ENCODE peak calls at places on chromosomes 3 and 15, in eight cellular contexts. M is COR-L47, L is lower lobe of right lung, Q is heart left ventricle, R is EL, P is bronchial epithelial cell, Z is NCI-H1417, D is AG09319. X is an unnamed sample.

GRCh38 chr3:106821801-106822200 is 555.4 kb upstream of the CCDC54 start:
- DNase-seq in M (no peak), L (no peak), Q (no peak), R (no peak), P (no peak), Z (no peak), D (no peak), X (no peak)

GRCh38 chr3:179113903-179114302 is 34.3 kb upstream of the PIK3CA start:
- DNase-seq in M (no peak), L (no peak), Q (no peak), R (peak; percentile 14), P (no peak), Z (no peak), D (no peak), X (no peak)

GRCh38 chr3:4995500-4996053 is 16.3 kb downstream of the BHLHE40 start:
- DNase-seq in M (no peak), L (no peak), Q (no peak), R (peak; percentile 87), P (peak; percentile 96), Z (no peak), D (no peak), X (no peak)

GRCh38 chr15:90400759-90401314 is 12.8 kb downstream of the IQGAP1 start:
- DNase-seq in M (peak; percentile 52), L (peak; percentile 76), Q (peak; percentile 72), R (peak; percentile 93), P (peak; percentile 97), Z (peak; percentile 91), D (peak; percentile 87), X (no peak)

GRCh38 chr3:46935168-46935858 is 41.2 kb downstream of the CCDC12 start:
- DNase-seq in M (no peak), L (peak; percentile 76), Q (peak; percentile 89), R (peak; percentile 98), P (peak; percentile 92), Z (no peak), D (peak; percentile 81), X (peak; percentile 55)

GRCh38 chr15:63365004-63365555 is 16.6 kb downstream of the CA12 start:
- DNase-seq in M (no peak), L (no peak), Q (no peak), R (no peak), P (no peak), Z (no peak), D (no peak), X (no peak)

GRCh38 chr3:34683851-34684250 is 885.4 kb downstream of the PDCD6IP start:
- DNase-seq in M (peak; percentile 25), L (peak; percentile 76), Q (peak; percentile 39), R (peak; percentile 2), P (peak; percentile 40), Z (peak; percentile 2), D (peak; percentile 1), X (peak; percentile 16)

GRCh38 chr3:33096103-33096868 is 660 bp downstream of the GLB1 start:
- DNase-seq in M (no peak), L (peak; percentile 85), Q (peak; percentile 54), R (peak; percentile 47), P (peak; percentile 13), Z (peak; percentile 63), D (no peak), X (peak; percentile 66)

GRCh38 chr15:85707519-85708338 is 87.0 kb downstream of the KLHL25 start:
- DNase-seq in M (no peak), L (no peak), Q (peak; percentile 35), R (peak; percentile 13), P (no peak), Z (peak; percentile 52), D (no peak), X (no peak)

GRCh38 chr3:100096866-100097265 is 17.4 kb downstream of the FILIP1L start:
- DNase-seq in M (no peak), L (no peak), Q (no peak), R (no peak), P (no peak), Z (peak; percentile 16), D (no peak), X (no peak)

GRCh38 chr3:56753206-56753605 is 48.5 kb downstream of the ARHGEF3 start:
- DNase-seq in M (no peak), L (no peak), Q (no peak), R (no peak), P (peak; percentile 48), Z (no peak), D (no peak), X (no peak)

GRCh38 chr3:127456471-127457093 is 134.0 kb downstream of the TPRA1 start:
- DNase-seq in M (no peak), L (no peak), Q (no peak), R (peak; percentile 81), P (peak; percentile 88), Z (peak; percentile 91), D (no peak), X (peak; percentile 66)

GRCh38 chr3:71492566-71492965 is 91.0 kb downstream of the FOXP1 start:
- DNase-seq in M (no peak), L (no peak), Q (no peak), R (no peak), P (no peak), Z (no peak), D (no peak), X (no peak)

GRCh38 chr15:75104804-75105557 is 81.6 kb downstream of the PPCDC start:
- DNase-seq in M (no peak), L (no peak), Q (peak; percentile 52), R (peak; percentile 94), P (peak; percentile 99), Z (peak; percentile 22), D (peak; percentile 82), X (no peak)

GRCh38 chr3:194306109-194306686 is 44.9 kb downstream of the CPN2 start:
- DNase-seq in M (peak; percentile 94), L (no peak), Q (no peak), R (no peak), P (no peak), Z (peak; percentile 92), D (no peak), X (no peak)

GRCh38 chr15:54962637-54963036 is 234.1 kb downstream of the RSL24D1 start:
- DNase-seq in M (no peak), L (no peak), Q (no peak), R (no peak), P (no peak), Z (no peak), D (no peak), X (no peak)

GRCh38 chr3:33063651-33064051 is 33.3 kb downstream of the GLB1 start:
- DNase-seq in M (no peak), L (no peak), Q (no peak), R (peak; percentile 51), P (no peak), Z (no peak), D (peak; percentile 12), X (no peak)

GRCh38 chr3:58237238-58237939 is at the start of gene ABHD6:
- DNase-seq in M (no peak), L (peak; percentile 83), Q (peak; percentile 78), R (peak; percentile 82), P (no peak), Z (peak; percentile 79), D (no peak), X (peak; percentile 74)

GRCh38 chr15:86121568-86121967 is 41.9 kb downstream of the AGBL1 start:
- DNase-seq in M (no peak), L (no peak), Q (no peak), R (no peak), P (no peak), Z (no peak), D (no peak), X (no peak)

GRCh38 chr3:193975072-193975535 is 160.8 kb upstream of the HES1 start:
- DNase-seq in M (no peak), L (no peak), Q (no peak), R (no peak), P (no peak), Z (peak; percentile 40), D (no peak), X (no peak)

GRCh38 chr15:50066202-50066601 is 52.8 kb downstream of the ATP8B4 start:
- DNase-seq in M (no peak), L (no peak), Q (no peak), R (no peak), P (peak; percentile 29), Z (no peak), D (no peak), X (no peak)

GRCh38 chr3:64954995-64955636 is 267.3 kb upstream of the ADAMTS9 start:
- DNase-seq in M (no peak), L (no peak), Q (peak; percentile 14), R (no peak), P (peak; percentile 8), Z (peak; percentile 21), D (no peak), X (no peak)

GRCh38 chr3:3307491-3307890 is 128.0 kb upstream of the CRBN start:
- DNase-seq in M (no peak), L (no peak), Q (no peak), R (no peak), P (no peak), Z (no peak), D (no peak), X (no peak)

GRCh38 chr3:115814778-115815380 is 191.6 kb downstream of the GAP43 start:
- DNase-seq in M (peak; percentile 71), L (peak; percentile 62), Q (peak; percentile 49), R (peak; percentile 79), P (peak; percentile 69), Z (peak; percentile 89), D (no peak), X (peak; percentile 88)

GRCh38 chr3:44445786-44446185 is 31.7 kb downstream of the ZNF445 start:
- DNase-seq in M (no peak), L (no peak), Q (no peak), R (no peak), P (no peak), Z (no peak), D (no peak), X (no peak)

GRCh38 chr3:147702499-147702898 is 293.3 kb downstream of the ZIC1 start:
- DNase-seq in M (no peak), L (no peak), Q (no peak), R (no peak), P (no peak), Z (no peak), D (no peak), X (no peak)

GRCh38 chr3:36859494-36859893 is 85.4 kb downstream of the TRANK1 start:
- DNase-seq in M (no peak), L (no peak), Q (no peak), R (no peak), P (no peak), Z (no peak), D (no peak), X (no peak)

GRCh38 chr3:125480656-125481374 is 39.2 kb downstream of the SNX4 start:
- DNase-seq in M (no peak), L (no peak), Q (no peak), R (peak; percentile 76), P (peak; percentile 74), Z (no peak), D (peak; percentile 16), X (no peak)

GRCh38 chr3:58537412-58538301 is 667 bp upstream of the ACOX2 start:
- DNase-seq in M (no peak), L (no peak), Q (no peak), R (no peak), P (peak; percentile 60), Z (no peak), D (no peak), X (no peak)

GRCh38 chr3:111761309-111761795 is 97.7 kb upstream of the PHLDB2 start:
- DNase-seq in M (no peak), L (no peak), Q (no peak), R (peak; percentile 82), P (peak; percentile 100), Z (no peak), D (peak; percentile 29), X (peak; percentile 3)

GRCh38 chr3:11563159-11563558 is 80.6 kb downstream of the VGLL4 start:
- DNase-seq in M (no peak), L (no peak), Q (no peak), R (no peak), P (no peak), Z (no peak), D (no peak), X (no peak)

GRCh38 chr3:11021611-11022011 is 29.1 kb downstream of the SLC6A1 start:
- DNase-seq in M (no peak), L (no peak), Q (no peak), R (no peak), P (no peak), Z (no peak), D (no peak), X (peak; percentile 68)

GRCh38 chr3:190554197-190554596 is 40.3 kb downstream of the IL1RAP start:
- DNase-seq in M (no peak), L (no peak), Q (peak; percentile 17), R (no peak), P (no peak), Z (no peak), D (no peak), X (no peak)

GRCh38 chr3:31743690-31744089 is 211.0 kb downstream of the STT3B start:
- DNase-seq in M (no peak), L (no peak), Q (peak; percentile 17), R (no peak), P (no peak), Z (no peak), D (no peak), X (no peak)